ENCODE peak calls at places on chromosomes 3 and 15, in ten cellular contexts. X is activated CD4-positive, alpha-beta T cell treated with anti-CD3 and anti-CD28 coated beads, Interleukin-2, amount 10 ng/mL, durations not matched to agents 7 days and 5 days; A is IMR-90; F is Calu3; D is mesothelial cell of epicardium; Y is activated CD4-positive, CD25-positive, alpha-beta regulatory T cell treated with anti-CD3 and anti-CD28 coated beads, Interleukin-2, amount 50 U/mL, for 72 hours; E is fibroblast of gingiva; T is NCI-H1092 treated with DMSO at 0.1 percent for 48 hours; M is tibial artery; B is uterus. I is an unnamed sample.
A peak's percentile ranks its signal among the peaks of the same experiment; 100 is the strongest.

GRCh38 chr15:81385110-81386076 is 11.4 kb upstream of the TMC3 start:
- DNase-seq in X (no peak), A (no peak), F (no peak), D (no peak), Y (no peak), E (no peak), T (no peak), M (no peak), B (no peak), I (no peak)

GRCh38 chr15:87877114-87877810 is 379.3 kb downstream of the NTRK3 start:
- DNase-seq in X (no peak), A (peak; percentile 93), F (no peak), D (no peak), Y (no peak), E (no peak), T (no peak), M (no peak), B (no peak), I (no peak)

GRCh38 chr15:63487076-63487757 is 17.2 kb upstream of the USP3 start:
- DNase-seq in X (peak; percentile 91), A (peak; percentile 61), F (peak; percentile 92), D (peak; percentile 53), Y (peak; percentile 93), E (peak; percentile 60), T (no peak), M (peak; percentile 93), B (peak; percentile 88), I (peak; percentile 92)

GRCh38 chr3:98892263-98892662 is 9.2 kb downstream of the DCBLD2 start:
- DNase-seq in X (no peak), A (no peak), F (no peak), D (no peak), Y (no peak), E (no peak), T (no peak), M (no peak), B (no peak), I (no peak)

GRCh38 chr15:101501703-101502373 is 12.3 kb upstream of the PCSK6 start:
- DNase-seq in X (peak; percentile 53), A (no peak), F (peak; percentile 68), D (no peak), Y (peak; percentile 45), E (no peak), T (no peak), M (no peak), B (no peak), I (peak; percentile 36)

GRCh38 chr3:155303540-155303939 is 10.1 kb upstream of the STRIT1 start:
- DNase-seq in X (no peak), A (no peak), F (no peak), D (no peak), Y (no peak), E (no peak), T (no peak), M (no peak), B (no peak), I (no peak)

GRCh38 chr3:120487079-120487693 is 36.4 kb upstream of the FSTL1 start:
- DNase-seq in X (no peak), A (peak; percentile 85), F (no peak), D (no peak), Y (no peak), E (peak; percentile 72), T (no peak), M (no peak), B (peak; percentile 50), I (no peak)

GRCh38 chr15:68244235-68244634 is 14.7 kb upstream of the CLN6 start:
- DNase-seq in X (no peak), A (no peak), F (no peak), D (no peak), Y (no peak), E (no peak), T (no peak), M (no peak), B (no peak), I (no peak)

GRCh38 chr3:4438296-4438695 is 28.8 kb downstream of the SUMF1 start:
- DNase-seq in X (no peak), A (no peak), F (peak; percentile 26), D (no peak), Y (no peak), E (no peak), T (no peak), M (no peak), B (no peak), I (no peak)

GRCh38 chr3:160403028-160403545 is 3.6 kb downstream of the SMC4 start:
- DNase-seq in X (no peak), A (peak; percentile 23), F (no peak), D (no peak), Y (no peak), E (no peak), T (no peak), M (no peak), B (no peak), I (no peak)

GRCh38 chr15:89114974-89115373 is 26.7 kb downstream of the ABHD2 start:
- DNase-seq in X (no peak), A (peak; percentile 84), F (no peak), D (no peak), Y (no peak), E (peak; percentile 37), T (peak; percentile 56), M (peak; percentile 73), B (peak; percentile 56), I (peak; percentile 54)

GRCh38 chr15:68278345-68279217 is 1.0 kb downstream of the FEM1B start:
- DNase-seq in X (no peak), A (peak; percentile 35), F (no peak), D (peak; percentile 37), Y (no peak), E (no peak), T (peak; percentile 46), M (no peak), B (no peak), I (no peak)

GRCh38 chr3:120498947-120499346 is 48.2 kb upstream of the FSTL1 start:
- DNase-seq in X (no peak), A (peak; percentile 99), F (no peak), D (no peak), Y (no peak), E (peak; percentile 98), T (no peak), M (no peak), B (peak; percentile 36), I (no peak)

GRCh38 chr15:70260580-70260979 is 162.9 kb upstream of the TLE3 start:
- DNase-seq in X (no peak), A (no peak), F (no peak), D (no peak), Y (no peak), E (no peak), T (no peak), M (no peak), B (no peak), I (no peak)

GRCh38 chr3:66998899-66999235 is 760 bp downstream of the KBTBD8 start:
- DNase-seq in X (no peak), A (no peak), F (no peak), D (no peak), Y (no peak), E (no peak), T (peak; percentile 14), M (no peak), B (no peak), I (no peak)

GRCh38 chr3:63051920-63052319 is 176.7 kb upstream of the CADPS start:
- DNase-seq in X (no peak), A (no peak), F (peak; percentile 56), D (no peak), Y (no peak), E (peak; percentile 2), T (no peak), M (no peak), B (no peak), I (no peak)

GRCh38 chr3:50151728-50152127 is 3.4 kb upstream of the SEMA3F start:
- DNase-seq in X (no peak), A (no peak), F (no peak), D (no peak), Y (no peak), E (no peak), T (no peak), M (no peak), B (no peak), I (no peak)

GRCh38 chr3:146026547-146026946 is 134.4 kb downstream of the PLOD2 start:
- DNase-seq in X (no peak), A (no peak), F (no peak), D (no peak), Y (no peak), E (no peak), T (no peak), M (no peak), B (no peak), I (no peak)

GRCh38 chr3:58048301-58048700 is 40.1 kb downstream of the FLNB start:
- DNase-seq in X (no peak), A (no peak), F (peak; percentile 40), D (no peak), Y (no peak), E (no peak), T (no peak), M (no peak), B (no peak), I (peak; percentile 54)

GRCh38 chr3:23845817-23846216 is 40.1 kb downstream of the UBE2E1 start:
- DNase-seq in X (no peak), A (no peak), F (no peak), D (no peak), Y (no peak), E (no peak), T (no peak), M (no peak), B (no peak), I (no peak)

GRCh38 chr15:68488290-68488689 is 56.3 kb upstream of the ITGA11 start:
- DNase-seq in X (no peak), A (no peak), F (no peak), D (no peak), Y (no peak), E (no peak), T (no peak), M (no peak), B (no peak), I (no peak)

GRCh38 chr15:48060396-48060795 is 60.4 kb upstream of the SLC24A5 start:
- DNase-seq in X (no peak), A (no peak), F (no peak), D (no peak), Y (no peak), E (peak; percentile 4), T (no peak), M (no peak), B (no peak), I (no peak)

GRCh38 chr3:196990654-196991053 is 22.0 kb upstream of the PIGZ start:
- DNase-seq in X (no peak), A (no peak), F (no peak), D (no peak), Y (peak; percentile 26), E (no peak), T (peak; percentile 5), M (peak; percentile 43), B (no peak), I (no peak)

GRCh38 chr15:73560501-73561117 is 72.6 kb downstream of the NPTN start:
- DNase-seq in X (peak; percentile 53), A (peak; percentile 84), F (peak; percentile 26), D (no peak), Y (no peak), E (peak; percentile 68), T (peak; percentile 46), M (no peak), B (no peak), I (peak; percentile 27)

GRCh38 chr15:89192771-89193170 is 28.6 kb downstream of the RLBP1 start:
- DNase-seq in X (no peak), A (peak; percentile 28), F (no peak), D (no peak), Y (no peak), E (no peak), T (no peak), M (no peak), B (no peak), I (no peak)

GRCh38 chr3:134852132-134852531 is 57.1 kb downstream of the EPHB1 start:
- DNase-seq in X (no peak), A (no peak), F (no peak), D (no peak), Y (no peak), E (no peak), T (no peak), M (no peak), B (no peak), I (no peak)

GRCh38 chr3:28224430-28224829 is 17.0 kb upstream of the CMC1 start:
- DNase-seq in X (no peak), A (no peak), F (no peak), D (no peak), Y (no peak), E (no peak), T (no peak), M (no peak), B (no peak), I (no peak)

GRCh38 chr3:71128951-71129350 is 454.6 kb downstream of the FOXP1 start:
- DNase-seq in X (no peak), A (no peak), F (no peak), D (no peak), Y (no peak), E (peak; percentile 8), T (no peak), M (no peak), B (no peak), I (no peak)